ENCODE peak calls at places on chromosomes 3 and 15, in four cellular contexts. S, W, G and Z are unnamed samples.

GRCh38 chr15:60316961-60317360 is 80.8 kb downstream of the ANXA2 start:
- DNase-seq in S (no peak), W (no peak), G (no peak), Z (no peak)

GRCh38 chr3:131036986-131037385 is 10.3 kb downstream of the NEK11 start:
- DNase-seq in S (no peak), W (no peak), G (no peak), Z (no peak)

GRCh38 chr3:30520695-30521094 is 85.7 kb upstream of the TGFBR2 start:
- DNase-seq in S (no peak), W (no peak), G (no peak), Z (no peak)

GRCh38 chr3:60812544-60812943 is 438.7 kb downstream of the FHIT start:
- DNase-seq in S (no peak), W (no peak), G (no peak), Z (no peak)

GRCh38 chr3:1805331-1805730 is 293.3 kb upstream of the CNTN4 start:
- DNase-seq in S (no peak), W (no peak), G (no peak), Z (no peak)

GRCh38 chr15:36432162-36432561 is 147.3 kb upstream of the CDIN1 start:
- DNase-seq in S (no peak), W (no peak), G (no peak), Z (no peak)

GRCh38 chr15:70309716-70310115 is 212.0 kb upstream of the TLE3 start:
- DNase-seq in S (no peak), W (no peak), G (no peak), Z (no peak)

GRCh38 chr3:128489860-128490649 is 2.9 kb downstream of the GATA2 start:
- DNase-seq in S (no peak), W (no peak), G (no peak), Z (no peak)

GRCh38 chr3:82281205-82281604 is 519.8 kb upstream of the GBE1 start:
- DNase-seq in S (no peak), W (peak), G (no peak), Z (no peak)

GRCh38 chr15:52683585-52683984 is 4.4 kb upstream of the ATOSA start:
- DNase-seq in S (no peak), W (no peak), G (no peak), Z (no peak)

GRCh38 chr3:188241883-188242282 is 87.9 kb downstream of the LPP start:
- DNase-seq in S (no peak), W (no peak), G (no peak), Z (no peak)

GRCh38 chr3:16583551-16583950 is 21.7 kb downstream of the DAZL start:
- DNase-seq in S (no peak), W (no peak), G (no peak), Z (no peak)

GRCh38 chr3:153210660-153211059 is 48.6 kb downstream of the RAP2B start:
- DNase-seq in S (no peak), W (no peak), G (no peak), Z (no peak)

GRCh38 chr3:44981751-44982150 is 5.7 kb downstream of the EXOSC7 start:
- DNase-seq in S (no peak), W (no peak), G (no peak), Z (no peak)

GRCh38 chr15:74847462-74847861 is 4.5 kb upstream of the ULK3 start:
- DNase-seq in S (no peak), W (no peak), G (no peak), Z (no peak)

GRCh38 chr3:40043444-40043755 is 234.0 kb downstream of the MYRIP start:
- DNase-seq in S (no peak), W (no peak), G (no peak), Z (no peak)

GRCh38 chr15:96893159-96893906 is 562.8 kb downstream of the NR2F2 start:
- DNase-seq in S (peak), W (peak), G (no peak), Z (peak)

GRCh38 chr3:149179225-149179624 is 42.4 kb downstream of the CP start:
- DNase-seq in S (no peak), W (no peak), G (no peak), Z (no peak)

GRCh38 chr3:188842628-188843027 is 329.1 kb upstream of the TPRG1 start:
- DNase-seq in S (no peak), W (no peak), G (no peak), Z (no peak)

GRCh38 chr3:159025733-159026132 is 223.9 kb downstream of the MFSD1 start:
- DNase-seq in S (no peak), W (no peak), G (no peak), Z (no peak)

GRCh38 chr3:35088943-35089342 is 550.4 kb upstream of the ARPP21 start:
- DNase-seq in S (no peak), W (no peak), G (no peak), Z (no peak)

GRCh38 chr3:81660036-81660435 is 101.4 kb downstream of the GBE1 start:
- DNase-seq in S (no peak), W (no peak), G (no peak), Z (no peak)

GRCh38 chr3:55486857-55487375 is at the start of gene WNT5A:
- DNase-seq in S (no peak), W (peak), G (no peak), Z (no peak)

GRCh38 chr3:53495518-53496501 is 1.4 kb downstream of the CACNA1D start:
- DNase-seq in S (no peak), W (no peak), G (peak), Z (no peak)

GRCh38 chr3:67646586-67647234 is 7.7 kb downstream of the SUCLG2 start:
- DNase-seq in S (no peak), W (no peak), G (no peak), Z (no peak)

GRCh38 chr15:44550256-44550655 is 13.3 kb downstream of the EIF3J start:
- DNase-seq in S (peak), W (no peak), G (no peak), Z (no peak)

GRCh38 chr3:64796597-64796996 is 108.8 kb upstream of the ADAMTS9 start:
- DNase-seq in S (no peak), W (no peak), G (no peak), Z (no peak)

GRCh38 chr3:93855406-93855805 is 118.3 kb downstream of the PROS1 start:
- DNase-seq in S (no peak), W (no peak), G (no peak), Z (no peak)

GRCh38 chr3:72569754-72570440 is 278.3 kb downstream of the SHQ1 start:
- DNase-seq in S (no peak), W (no peak), G (no peak), Z (no peak)

GRCh38 chr3:142129516-142130171 is 19.7 kb downstream of the TFDP2 start:
- DNase-seq in S (no peak), W (no peak), G (no peak), Z (no peak)

GRCh38 chr15:79673416-79674123 is 223.2 kb downstream of the MTHFS start:
- DNase-seq in S (no peak), W (no peak), G (no peak), Z (no peak)

GRCh38 chr15:101024111-101024695 is 105.0 kb downstream of the LRRK1 start:
- DNase-seq in S (no peak), W (no peak), G (no peak), Z (no peak)

GRCh38 chr3:57951106-57951882 is 56.9 kb upstream of the FLNB start:
- DNase-seq in S (no peak), W (no peak), G (no peak), Z (no peak)

GRCh38 chr3:133457465-133458067 is 57.7 kb downstream of the BFSP2 start:
- DNase-seq in S (no peak), W (no peak), G (no peak), Z (no peak)

GRCh38 chr3:72185549-72186484 is 400.9 kb upstream of the PROK2 start:
- DNase-seq in S (no peak), W (no peak), G (no peak), Z (no peak)